ENCODE peak calls at places on chromosomes 1 and 21, in five cellular contexts. I is HepG2, Y is HCT116, Q is K562, A is GM12878. M is an unnamed sample.

GRCh38 chr1:167474191-167474641 is 44.1 kb downstream of the CD247 start:
- DNase-seq in I (no peak), Y (no peak), Q (no peak), A (no peak), M (no peak)

GRCh38 chr21:25974937-25975336 is 195.6 kb downstream of the APP start:
- DNase-seq in I (no peak), Y (no peak), Q (no peak), A (no peak), M (no peak)

GRCh38 chr1:25173809-25174320 is 58.4 kb downstream of the SYF2 start:
- DNase-seq in I (no peak), Y (no peak), Q (no peak), A (no peak), M (no peak)

GRCh38 chr1:226990133-226990716 is 50.1 kb downstream of the COQ8A start:
- DNase-seq in I (peak), Y (no peak), Q (peak), A (no peak), M (no peak)

GRCh38 chr1:92877792-92878191 is 46.0 kb downstream of the RPL5 start:
- DNase-seq in I (no peak), Y (no peak), Q (peak), A (no peak), M (no peak)

GRCh38 chr1:177135250-177135649 is 29.3 kb downstream of the ASTN1 start:
- DNase-seq in I (no peak), Y (no peak), Q (no peak), A (no peak), M (no peak)

GRCh38 chr1:156816561-156817328 is at the start of gene SH2D2A:
- DNase-seq in I (no peak), Y (no peak), Q (peak), A (peak), M (no peak)

GRCh38 chr1:28246427-28246832 is 10.5 kb downstream of the ATP5IF1 start:
- DNase-seq in I (peak), Y (no peak), Q (no peak), A (peak), M (no peak)

GRCh38 chr1:3858231-3858981 is 1.1 kb downstream of the DFFB start:
- DNase-seq in I (peak), Y (no peak), Q (peak), A (no peak), M (no peak)

GRCh38 chr1:107140703-107141490 is at the start of gene NTNG1:
- DNase-seq in I (no peak), Y (no peak), Q (no peak), A (no peak), M (peak)

GRCh38 chr1:232435746-232436145 is 194.2 kb downstream of the SIPA1L2 start:
- DNase-seq in I (no peak), Y (no peak), Q (no peak), A (no peak), M (no peak)

GRCh38 chr1:202940561-202940960 is 13.5 kb upstream of the KLHL12 start:
- DNase-seq in I (no peak), Y (no peak), Q (no peak), A (no peak), M (no peak)

GRCh38 chr1:248802454-248802853 is 23.3 kb downstream of the SH3BP5L start:
- DNase-seq in I (no peak), Y (no peak), Q (no peak), A (no peak), M (no peak)

GRCh38 chr1:45800899-45801298 is 2.5 kb upstream of the MAST2 start:
- DNase-seq in I (no peak), Y (no peak), Q (no peak), A (no peak), M (no peak)

GRCh38 chr1:149936076-149936991 is at the start of gene MTMR11:
- DNase-seq in I (peak), Y (no peak), Q (peak), A (no peak), M (no peak)

GRCh38 chr1:214445201-214445600 is 106.2 kb downstream of the PTPN14 start:
- DNase-seq in I (no peak), Y (no peak), Q (no peak), A (no peak), M (no peak)

GRCh38 chr1:238061967-238062613 is 171.4 kb upstream of the ZP4 start:
- DNase-seq in I (no peak), Y (no peak), Q (no peak), A (no peak), M (no peak)

GRCh38 chr1:244319283-244320132 is 132.2 kb downstream of the ADSS2 start:
- DNase-seq in I (no peak), Y (no peak), Q (no peak), A (peak), M (no peak)

GRCh38 chr1:198496216-198497143 is 44.0 kb downstream of the ATP6V1G3 start:
- DNase-seq in I (no peak), Y (no peak), Q (no peak), A (no peak), M (no peak)

GRCh38 chr1:35663434-35663833 is 22.1 kb upstream of the PSMB2 start:
- DNase-seq in I (no peak), Y (no peak), Q (peak), A (no peak), M (no peak)

GRCh38 chr1:35661474-35661795 is 20.1 kb upstream of the PSMB2 start:
- DNase-seq in I (no peak), Y (no peak), Q (no peak), A (no peak), M (no peak)

GRCh38 chr1:35659589-35659988 is 18.3 kb upstream of the PSMB2 start:
- DNase-seq in I (no peak), Y (no peak), Q (no peak), A (no peak), M (no peak)

GRCh38 chr1:35657851-35658250 is 16.5 kb upstream of the PSMB2 start:
- DNase-seq in I (no peak), Y (no peak), Q (no peak), A (no peak), M (no peak)

GRCh38 chr1:35660581-35661473 is 19.5 kb upstream of the PSMB2 start:
- DNase-seq in I (no peak), Y (no peak), Q (peak), A (no peak), M (no peak)
- TF ChIP-seq ZNF274 in I (no peak), Y (no peak), Q (no peak), A (no peak), M (no peak)

DNA sequence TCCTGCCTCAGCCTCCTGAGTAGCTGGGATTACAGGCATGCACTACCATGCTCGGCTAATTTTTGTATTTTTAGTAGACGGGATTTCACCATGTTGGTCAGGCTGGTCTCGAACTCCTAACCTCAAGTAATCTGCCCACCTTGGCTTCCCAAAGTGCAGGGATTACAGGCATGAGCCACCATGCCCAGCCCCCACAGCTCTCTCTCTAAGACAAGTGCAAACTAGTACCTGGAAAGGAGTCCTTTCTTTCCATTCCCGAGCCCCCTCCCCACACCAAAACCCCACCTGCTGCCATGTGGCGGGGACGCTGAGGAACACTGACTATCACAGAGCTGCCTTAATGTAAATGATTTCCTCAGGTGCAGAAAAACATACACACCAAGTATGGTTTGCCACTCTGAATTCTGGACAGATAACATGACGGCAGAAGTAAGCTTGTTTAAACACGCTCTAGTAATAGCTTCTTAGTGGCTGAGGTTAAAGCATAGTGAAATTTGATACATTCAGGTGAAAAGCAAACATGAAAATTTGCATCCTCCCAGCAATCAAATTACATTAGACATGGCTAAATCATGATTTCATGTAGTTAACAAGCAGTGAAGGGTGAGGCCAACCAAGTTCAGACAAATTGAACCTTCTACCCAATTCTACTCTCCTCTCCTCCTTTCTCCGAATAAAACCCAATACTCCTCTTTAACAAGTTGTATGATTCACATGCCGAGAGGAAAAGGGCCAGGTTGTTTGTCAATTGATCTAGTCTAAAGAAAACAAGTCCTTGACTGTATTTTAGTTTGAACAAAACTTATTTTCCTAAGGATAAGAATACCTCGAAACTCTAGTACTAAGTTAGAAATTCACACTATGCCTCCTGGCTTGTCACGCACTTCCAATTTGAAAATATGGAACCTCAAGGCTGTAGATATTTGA is 19.8 kb downstream of the ERRFI1 start:
- DNase-seq in I (no peak), Y (no peak), Q (no peak), A (no peak), M (no peak)
- TF ChIP-seq POLR2A in I (peak), Y (no peak), Q (no peak), A (no peak), M (no peak)

DNA sequence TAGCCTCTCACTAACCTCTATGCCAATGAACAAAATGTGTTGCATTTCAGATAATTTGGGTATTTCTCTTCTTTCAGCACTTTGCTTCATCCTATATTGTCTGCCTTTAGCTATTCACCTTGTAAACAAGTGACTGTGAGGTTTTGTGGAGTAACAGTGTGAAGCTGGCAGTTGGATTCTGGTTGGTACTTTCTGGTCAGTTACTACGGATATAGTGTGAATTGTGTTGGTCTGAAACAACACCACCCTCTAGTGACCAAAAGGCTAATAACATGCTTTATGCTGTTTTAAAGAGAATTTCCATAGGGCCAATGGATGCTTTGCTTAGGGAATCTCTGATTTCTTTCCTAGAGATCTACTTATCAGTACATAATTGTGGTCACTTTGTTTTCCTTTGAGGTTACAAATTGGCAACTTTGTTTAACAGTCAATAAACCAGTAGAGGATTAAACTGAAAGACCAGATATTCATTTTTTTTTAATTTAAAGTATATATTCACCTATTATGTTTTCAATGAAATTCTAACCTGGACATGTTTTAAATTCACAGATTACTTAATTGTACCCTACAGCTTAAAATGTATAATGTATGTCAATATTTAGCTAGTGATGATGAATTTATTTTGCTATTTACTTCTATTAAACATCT is 2.5 kb upstream of the PTGER3 start:
- DNase-seq in I (peak), Y (peak), Q (peak), A (peak), M (no peak)
- TF ChIP-seq YY1 in I (no peak), Y (no peak), Q (no peak), A (no peak), M (no peak)

DNA sequence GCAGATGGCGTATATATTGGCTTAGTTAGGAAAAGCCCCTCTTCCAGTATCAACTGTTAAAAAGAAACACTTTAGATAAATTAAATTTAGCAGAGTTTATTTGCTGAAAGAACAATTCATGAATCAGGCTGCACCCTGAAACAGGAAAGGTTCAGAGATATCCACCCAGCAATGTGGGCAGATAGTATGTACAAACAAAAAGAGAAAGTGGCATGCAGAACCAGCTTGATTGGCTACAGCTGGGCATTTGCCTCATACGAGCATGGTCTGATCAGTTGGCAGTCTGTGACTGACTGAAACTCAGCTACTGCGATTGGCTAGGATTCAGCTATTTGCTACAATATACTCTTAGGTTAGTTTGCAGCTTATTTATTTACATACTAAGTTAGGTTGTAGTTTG is 98.2 kb downstream of the ZC3H11B start:
- DNase-seq in I (no peak), Y (no peak), Q (no peak), A (no peak), M (no peak)
- TF ChIP-seq ZNF274 in I (no peak), Y (no peak), Q (no peak), A (no peak), M (no peak)

DNA sequence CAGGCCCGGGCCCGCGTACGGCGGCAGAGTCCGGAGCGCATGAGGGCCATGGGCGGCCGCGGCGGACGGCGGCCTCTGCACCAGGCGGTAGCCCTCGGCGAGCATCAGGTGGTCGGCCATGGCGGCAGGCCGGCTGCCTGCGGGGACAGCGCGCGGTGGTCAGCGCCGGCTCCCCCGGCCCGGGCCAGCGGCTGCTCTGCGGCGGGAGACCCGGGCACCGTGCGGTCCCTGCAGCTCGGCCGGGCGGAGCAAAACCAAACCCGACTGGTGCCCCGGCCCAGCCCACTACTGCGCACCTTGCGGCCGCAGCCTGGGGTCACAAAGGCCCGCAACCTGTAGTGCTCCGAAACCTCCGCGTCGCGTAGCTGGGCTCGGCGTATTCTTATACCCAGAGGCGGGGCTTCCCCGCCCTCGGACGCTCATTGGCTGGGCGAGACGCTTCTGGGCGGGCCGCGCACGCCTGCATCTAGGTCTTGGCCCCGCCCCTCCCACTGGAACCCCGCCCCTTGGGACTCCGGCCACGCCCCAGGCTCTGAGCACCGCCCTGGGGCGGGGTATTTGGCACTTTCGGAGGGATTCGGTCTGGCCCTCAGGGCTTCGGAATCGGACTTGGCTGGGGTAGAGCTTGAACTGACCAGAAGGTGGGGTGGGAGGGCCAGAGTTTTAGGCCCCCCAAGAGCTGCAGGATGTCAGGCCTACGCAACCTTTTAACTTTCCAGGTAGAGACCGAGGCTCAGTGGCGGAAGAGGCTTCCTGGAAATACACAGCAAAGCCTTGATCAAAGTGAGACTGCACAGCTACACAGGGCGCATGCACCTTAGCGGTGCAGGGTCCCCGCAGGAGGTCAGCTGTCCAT is at the start of gene CITED4:
- DNase-seq in I (peak), Y (peak), Q (peak), A (peak), M (peak)
- TF ChIP-seq POLR2A in I (peak), Y (no peak), Q (peak), A (peak), M (peak)

GRCh38 chr1:155323729-155324040 is 3.0 kb downstream of the RUSC1 start:
- DNase-seq in I (peak), Y (peak), Q (peak), A (no peak), M (peak)
- TF ChIP-seq YY1 in I (no peak), Y (no peak), Q (peak), A (no peak), M (no peak)

GRCh38 chr1:179883739-179884138 is 1.7 kb downstream of the TOR1AIP1 start:
- DNase-seq in I (peak), Y (no peak), Q (peak), A (peak), M (no peak)
- TF ChIP-seq ZNF274 in I (no peak), Y (no peak), Q (no peak), A (no peak), M (no peak)

DNA sequence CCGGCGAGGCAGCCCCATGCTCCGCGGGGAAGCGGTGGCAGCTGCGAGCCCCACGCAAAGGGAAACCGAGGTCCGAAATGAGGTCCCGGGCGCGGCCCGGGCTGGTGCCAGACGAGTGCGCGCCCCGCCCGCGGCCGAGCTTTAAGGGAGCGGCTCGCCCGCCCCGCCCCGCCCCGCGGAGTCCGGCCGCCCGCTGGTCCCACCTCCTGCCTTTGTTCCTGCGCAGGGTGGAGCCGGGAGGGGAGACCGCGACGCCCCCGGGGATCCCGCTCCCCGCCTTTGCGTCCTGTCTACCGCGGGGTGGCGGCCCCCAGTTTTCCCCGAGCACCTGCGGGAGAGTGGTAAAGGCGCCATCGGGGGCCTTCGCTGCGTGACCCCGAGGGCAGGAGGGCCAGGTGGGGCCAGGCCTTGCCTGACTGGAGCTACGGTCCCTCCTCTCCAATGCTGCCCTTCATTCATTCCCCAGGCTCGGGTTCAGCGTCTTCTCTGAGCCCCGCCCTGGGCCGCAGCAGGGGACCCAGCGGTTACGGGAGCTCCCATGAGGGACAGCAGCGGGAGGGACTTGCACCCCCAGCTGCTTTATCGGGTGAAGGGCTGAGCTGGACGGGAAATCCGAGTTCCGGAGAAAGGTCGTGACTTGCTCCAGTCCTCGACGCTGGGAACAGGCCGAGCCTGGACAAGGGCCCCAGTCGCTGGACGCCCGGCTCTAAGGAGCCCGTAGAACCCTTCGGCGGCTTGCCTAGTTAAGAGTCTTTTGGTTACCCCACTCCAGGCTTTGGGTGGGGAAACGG is at the start of gene HES2:
- DNase-seq in I (no peak), Y (no peak), Q (peak), A (no peak), M (peak)
- TF ChIP-seq POLR2A in I (no peak), Y (peak), Q (no peak), A (no peak), M (no peak)